ENCODE peak calls at places on chromosomes 13 and 19, in six cellular contexts. L, X, P, Z, H and M are unnamed samples.

GRCh38 chr13:44211286-44211685 is 162.3 kb upstream of the SERP2 start:
- DNase-seq in H (no peak), P (no peak), L (no peak), Z (no peak), X (no peak), M (no peak)

GRCh38 chr19:3710265-3710812 is 2.2 kb downstream of the TJP3 start:
- DNase-seq in L (no peak), X (no peak), H (no peak), Z (peak), P (no peak), M (peak)

GRCh38 chr13:91155512-91156114 is 191.9 kb upstream of the MIR17HG start:
- DNase-seq in Z (no peak), H (no peak), P (no peak), L (no peak), X (no peak), M (no peak)

GRCh38 chr13:98521876-98522275 is 55.0 kb downstream of the STK24 start:
- DNase-seq in X (peak), L (no peak), Z (peak), P (no peak), H (no peak), M (no peak)

GRCh38 chr19:21141787-21142464 is at the start of gene ZNF431:
- DNase-seq in L (peak), X (peak), P (peak), H (peak), Z (peak), M (peak)

GRCh38 chr13:30154531-30154930 is 152.8 kb downstream of the KATNAL1 start:
- DNase-seq in P (no peak), H (no peak), L (no peak), Z (no peak), X (no peak), M (no peak)

GRCh38 chr19:34327851-34328250 is 37.1 kb upstream of the GPI start:
- DNase-seq in H (no peak), Z (peak), P (no peak), L (no peak), X (no peak), M (no peak)

GRCh38 chr13:113144255-113144629 is 14.2 kb upstream of the PROZ start:
- DNase-seq in H (no peak), Z (no peak), L (no peak), P (no peak), X (no peak), M (no peak)

GRCh38 chr13:44299142-44299541 is 74.5 kb upstream of the SERP2 start:
- DNase-seq in X (no peak), H (no peak), Z (no peak), P (no peak), L (no peak), M (no peak)

GRCh38 chr13:78596701-78597550 is 6.4 kb downstream of the POU4F1 start:
- DNase-seq in X (no peak), L (no peak), H (no peak), Z (no peak), P (no peak), M (no peak)

GRCh38 chr19:21492932-21493906 is 12.2 kb upstream of the ZNF429 start:
- DNase-seq in P (no peak), X (no peak), H (no peak), L (no peak), Z (no peak), M (peak)

GRCh38 chr19:45716314-45717130 is 14.2 kb downstream of the FBXO46 start:
- DNase-seq in H (peak), L (no peak), P (no peak), Z (no peak), X (no peak), M (no peak)

GRCh38 chr13:27919299-27919933 is 384 bp upstream of the PDX1 start:
- DNase-seq in Z (no peak), L (no peak), P (no peak), H (no peak), X (no peak), M (no peak)

GRCh38 chr13:64928704-64929499 is 2301.2 kb downstream of the PCDH9 start:
- DNase-seq in H (no peak), X (no peak), L (no peak), Z (no peak), P (no peak), M (no peak)

GRCh38 chr19:7705387-7706187 is 3.7 kb upstream of the FCER2 start:
- DNase-seq in L (peak), H (peak), Z (peak), P (peak), X (no peak), M (peak)

GRCh38 chr19:29671393-29672076 is 6.3 kb downstream of the PLEKHF1 start:
- DNase-seq in L (peak), P (peak), Z (peak), H (peak), X (no peak), M (no peak)